ENCODE peak calls at places on chromosome 19, in six cellular contexts. J, A, V, M, Q and K are unnamed samples.
A peak's percentile ranks its signal among the peaks of the same experiment; 100 is the strongest.

GRCh38 chr19:16836115-16836905 is 7.1 kb downstream of the SIN3B start:
- DNase-seq in J (no peak), A (no peak), V (no peak), M (no peak), Q (no peak), K (no peak)

GRCh38 chr19:8611890-8612806 is 1.6 kb upstream of the ADAMTS10 start:
- DNase-seq in J (no peak), A (peak; percentile 89), V (peak; percentile 86), M (peak; percentile 33), Q (peak; percentile 55), K (peak; percentile 78)

GRCh38 chr19:40407714-40408600 is 5.2 kb downstream of the PRX start:
- DNase-seq in J (no peak), A (no peak), V (no peak), M (no peak), Q (no peak), K (no peak)

GRCh38 chr19:37948362-37948761 is 41.4 kb downstream of the SIPA1L3 start:
- DNase-seq in J (no peak), A (no peak), V (no peak), M (no peak), Q (no peak), K (no peak)

GRCh38 chr19:13036366-13036976 is 41.2 kb downstream of the NFIX start:
- DNase-seq in J (peak; percentile 85), A (no peak), V (no peak), M (no peak), Q (peak; percentile 93), K (no peak)

GRCh38 chr19:32928806-32929205 is 43.0 kb downstream of the CEP89 start:
- DNase-seq in J (no peak), A (no peak), V (no peak), M (no peak), Q (no peak), K (no peak)

GRCh38 chr19:32264568-32264967 is 80.8 kb upstream of the ZNF507 start:
- DNase-seq in J (no peak), A (no peak), V (no peak), M (no peak), Q (no peak), K (no peak)

GRCh38 chr19:36950335-36951119 is 34.4 kb downstream of the ZNF568 start:
- DNase-seq in J (no peak), A (no peak), V (no peak), M (no peak), Q (no peak), K (no peak)

GRCh38 chr19:16509141-16510061 is 13.2 kb downstream of the C19orf44 start:
- DNase-seq in J (peak; percentile 75), A (no peak), V (no peak), M (no peak), Q (no peak), K (no peak)

GRCh38 chr19:42143341-42144234 is 11.3 kb upstream of the POU2F2 start:
- DNase-seq in J (no peak), A (no peak), V (no peak), M (no peak), Q (no peak), K (no peak)

GRCh38 chr19:56837492-56837891 is 3.0 kb downstream of the PEG3 start:
- DNase-seq in J (peak; percentile 92), A (peak; percentile 88), V (peak; percentile 77), M (peak; percentile 86), Q (peak; percentile 39), K (peak; percentile 83)

GRCh38 chr19:43546581-43546980 is 13.6 kb downstream of the ZNF575 start:
- DNase-seq in J (no peak), A (no peak), V (no peak), M (no peak), Q (no peak), K (no peak)

GRCh38 chr19:32345261-32346207 is at the start of gene ZNF507:
- DNase-seq in J (peak; percentile 83), A (peak; percentile 89), V (peak; percentile 89), M (peak; percentile 84), Q (peak; percentile 75), K (peak; percentile 91)

GRCh38 chr19:10070730-10071446 is 15.2 kb upstream of the SHFL start:
- DNase-seq in J (no peak), A (no peak), V (no peak), M (no peak), Q (no peak), K (no peak)

GRCh38 chr19:31963741-31964140 is 381.7 kb upstream of the ZNF507 start:
- DNase-seq in J (peak; percentile 69), A (no peak), V (no peak), M (no peak), Q (no peak), K (no peak)

GRCh38 chr19:40512473-40513344 is 45.9 kb downstream of the SPTBN4 start:
- DNase-seq in J (peak; percentile 32), A (no peak), V (no peak), M (no peak), Q (no peak), K (no peak)

GRCh38 chr19:31152906-31153305 is 196.3 kb downstream of the TSHZ3 start:
- DNase-seq in J (no peak), A (no peak), V (no peak), M (no peak), Q (no peak), K (no peak)

GRCh38 chr19:47749326-47749725 is 4.0 kb downstream of the NOP53 start:
- DNase-seq in J (no peak), A (no peak), V (no peak), M (no peak), Q (no peak), K (no peak)

GRCh38 chr19:11293468-11294389 is 2.2 kb upstream of the TSPAN16 start:
- DNase-seq in J (peak; percentile 97), A (peak; percentile 98), V (peak; percentile 97), M (peak; percentile 92), Q (peak; percentile 86), K (peak; percentile 97)

GRCh38 chr19:33093420-33094210 is 12.6 kb downstream of the GPATCH1 start:
- DNase-seq in J (no peak), A (no peak), V (no peak), M (no peak), Q (no peak), K (no peak)

GRCh38 chr19:9941646-9942045 is 5.3 kb upstream of the OLFM2 start:
- DNase-seq in J (no peak), A (no peak), V (no peak), M (no peak), Q (no peak), K (no peak)

GRCh38 chr19:18232540-18233223 is 6.4 kb upstream of the PDE4C start:
- DNase-seq in J (no peak), A (no peak), V (no peak), M (no peak), Q (no peak), K (no peak)

GRCh38 chr19:53467503-53468262 is at the start of gene ZNF813:
- DNase-seq in J (peak; percentile 96), A (peak; percentile 98), V (peak; percentile 97), M (peak; percentile 97), Q (peak; percentile 80), K (peak; percentile 97)

GRCh38 chr19:37079238-37079637 is 1.0 kb downstream of the ZNF420 start:
- DNase-seq in J (no peak), A (no peak), V (no peak), M (no peak), Q (no peak), K (no peak)

GRCh38 chr19:18109731-18110671 is 12.4 kb downstream of the MAST3 start:
- DNase-seq in J (peak; percentile 57), A (peak; percentile 85), V (no peak), M (peak; percentile 62), Q (no peak), K (peak; percentile 66)

DNA sequence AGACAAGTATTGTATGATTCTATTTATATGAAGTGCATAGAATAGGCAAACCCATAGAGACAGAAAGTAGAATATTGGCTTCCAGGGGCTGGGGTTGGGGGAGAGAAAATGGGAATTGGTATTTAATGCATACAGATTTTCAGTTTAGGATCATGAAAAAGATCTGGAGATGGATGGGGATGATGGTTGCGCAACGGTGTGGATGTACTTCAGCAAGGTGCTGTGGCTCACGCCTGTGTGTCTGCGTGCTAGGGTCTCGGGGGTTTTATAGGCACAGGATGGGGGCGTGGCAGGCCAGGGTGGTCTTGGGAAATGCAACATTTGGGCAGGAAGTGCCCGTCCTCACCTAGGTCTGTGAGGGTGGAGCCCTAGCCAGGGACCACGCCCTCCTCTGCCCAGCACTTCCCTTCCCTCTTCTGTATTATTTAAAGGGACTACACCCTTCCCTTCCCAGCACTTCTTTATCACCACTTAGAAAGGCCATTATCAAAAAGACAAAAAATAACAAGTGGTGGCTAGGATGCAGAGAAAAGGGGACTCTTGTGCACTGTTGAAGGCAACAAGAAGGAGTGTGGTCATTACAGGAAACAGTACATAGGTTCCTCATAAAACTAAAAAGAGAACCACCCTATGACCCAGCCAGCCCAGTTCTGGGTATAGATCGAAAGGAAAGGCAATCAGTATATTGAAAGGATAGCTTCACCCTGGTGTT is 29.0 kb downstream of the LILRB4 start:
- DNase-seq in J (no peak), A (no peak), V (no peak), M (no peak), Q (no peak), K (no peak)
- H3K9me3 ChIP-seq in J (no peaks in the 10 kb centered on the region), A (no peaks in the 10 kb centered on the region), V (no peaks in the 10 kb centered on the region), M (no peaks in the 10 kb centered on the region), Q (no peaks in the 10 kb centered on the region), K (peaks cover 5% of the 10 kb centered on the region)

GRCh38 chr19:45245334-45245787 is at the start of gene EXOC3L2:
- DNase-seq in J (peak; percentile 16), A (peak; percentile 71), V (no peak), M (no peak), Q (no peak), K (no peak)
- TF ChIP-seq POLR2A in J (no peak), A (no peak), V (no peak), M (no peak), Q (no peak), K (no peak)

GRCh38 chr19:51144482-51145045 is 2.5 kb downstream of the SIGLEC7 start:
- DNase-seq in J (no peak), A (no peak), V (no peak), M (no peak), Q (no peak), K (no peak)
- H3K27me3 ChIP-seq in J (no peaks in the 10 kb centered on the region), A (no peaks in the 10 kb centered on the region), V (peaks cover 21% of the 10 kb centered on the region), M (no peaks in the 10 kb centered on the region), Q (no peaks in the 10 kb centered on the region), K (no peaks in the 10 kb centered on the region)

DNA sequence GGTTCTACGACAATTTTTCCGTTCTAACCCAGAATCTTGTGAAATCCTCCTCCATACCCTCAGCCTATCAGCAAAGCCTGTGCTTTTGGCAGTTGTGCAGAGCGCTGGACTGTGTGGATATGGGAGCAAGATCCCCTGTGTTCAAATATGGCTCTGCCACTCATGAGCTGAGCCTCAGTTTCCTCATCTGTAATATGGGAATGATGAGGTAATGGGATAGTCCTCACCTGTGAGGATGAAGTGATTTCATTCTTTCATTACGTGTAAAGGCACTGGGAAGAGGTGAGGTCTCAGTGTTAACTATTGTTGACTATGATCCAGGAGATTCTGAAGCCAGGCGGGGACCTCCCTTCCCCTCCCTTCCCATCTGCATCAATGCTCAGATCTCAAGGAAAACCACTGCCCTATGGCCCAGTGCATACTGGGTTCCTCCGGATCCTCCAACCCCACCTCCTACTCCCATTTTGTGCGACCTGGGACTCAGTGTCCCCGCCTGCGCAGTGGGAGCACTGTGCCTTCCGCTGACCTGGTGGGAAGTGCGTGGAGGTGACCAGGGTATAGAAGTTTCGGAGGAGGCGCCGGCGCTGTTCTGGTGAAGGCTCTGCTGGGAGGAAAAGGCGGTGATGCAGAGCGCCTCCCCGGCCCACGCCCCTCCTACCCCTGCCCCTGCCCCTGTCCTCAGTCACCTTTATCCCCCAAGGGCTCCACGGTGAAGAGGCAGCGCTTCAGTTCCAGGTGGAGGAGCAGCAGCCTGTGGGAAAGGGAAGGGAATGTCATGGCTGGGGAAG is 5.0 kb downstream of the FUZ start:
- DNase-seq in J (no peak), A (no peak), V (no peak), M (no peak), Q (no peak), K (peak; percentile 36)
- H3K9me3 ChIP-seq in J (no peaks in the 10 kb centered on the region), A (no peaks in the 10 kb centered on the region), V (no peaks in the 10 kb centered on the region), M (no peaks in the 10 kb centered on the region), Q (no peaks in the 10 kb centered on the region), K (no peaks in the 10 kb centered on the region)